ENCODE peak calls at places on chromosomes 7 and 10, in eight cellular contexts. N is neural progenitor cell, A is A549, H is fibroblast of lung, W is ovary, M is Peyer's patch, D is heart left ventricle, U is kidney. K is an unnamed sample.
A peak's percentile ranks its signal among the peaks of the same experiment; 100 is the strongest.

GRCh38 chr7:7478569-7478968 is 57.1 kb downstream of the COL28A1 start:
- DNase-seq in N (no peak), A (no peak), H (no peak), W (no peak), M (no peak), D (no peak), U (no peak), K (no peak)

GRCh38 chr10:35135861-35136260 is 9.2 kb downstream of the CREM start:
- DNase-seq in N (no peak), A (no peak), H (no peak), W (no peak), M (no peak), D (no peak), U (no peak), K (no peak)

GRCh38 chr7:110076194-110076593 is 1014.7 kb upstream of the LRRN3 start:
- DNase-seq in N (no peak), A (no peak), H (no peak), W (no peak), M (no peak), D (no peak), U (no peak), K (no peak)

GRCh38 chr10:61899045-61899444 is 2.5 kb upstream of the ARID5B start:
- DNase-seq in N (no peak), A (no peak), H (peak; percentile 61), W (no peak), M (no peak), D (no peak), U (no peak), K (no peak)

GRCh38 chr10:114489521-114490310 is 85.4 kb upstream of the AFAP1L2 start:
- DNase-seq in N (peak; percentile 75), A (peak; percentile 6), H (no peak), W (no peak), M (no peak), D (no peak), U (no peak), K (no peak)

GRCh38 chr10:99345350-99345749 is 16.2 kb downstream of the CNNM1 start:
- DNase-seq in N (no peak), A (peak; percentile 89), H (peak; percentile 27), W (no peak), M (no peak), D (no peak), U (no peak), K (no peak)

GRCh38 chr10:93337309-93337721 is 144.8 kb downstream of the MYOF start:
- DNase-seq in N (no peak), A (no peak), H (no peak), W (no peak), M (no peak), D (no peak), U (no peak), K (no peak)

GRCh38 chr10:122515588-122516231 is 44.8 kb upstream of the DMBT1 start:
- DNase-seq in N (no peak), A (no peak), H (no peak), W (no peak), M (no peak), D (peak; percentile 50), U (no peak), K (peak; percentile 39)

GRCh38 chr7:2399848-2400587 is 3.4 kb upstream of the CHST12 start:
- DNase-seq in N (no peak), A (peak; percentile 54), H (peak; percentile 94), W (peak; percentile 79), M (no peak), D (peak; percentile 82), U (peak; percentile 91), K (peak; percentile 72)

GRCh38 chr10:17779761-17780160 is 27.8 kb downstream of the TMEM236 start:
- DNase-seq in N (no peak), A (no peak), H (no peak), W (no peak), M (no peak), D (no peak), U (no peak), K (no peak)

GRCh38 chr10:101736666-101737065 is 39.2 kb downstream of the FGF8 start:
- DNase-seq in N (peak; percentile 61), A (no peak), H (no peak), W (no peak), M (no peak), D (no peak), U (no peak), K (no peak)

GRCh38 chr10:97355571-97355975 is 21.0 kb upstream of the FRAT2 start:
- DNase-seq in N (peak; percentile 64), A (no peak), H (no peak), W (no peak), M (no peak), D (no peak), U (no peak), K (no peak)

GRCh38 chr7:42414028-42414427 is 177.0 kb upstream of the GLI3 start:
- DNase-seq in N (no peak), A (no peak), H (no peak), W (no peak), M (no peak), D (no peak), U (no peak), K (no peak)

GRCh38 chr10:35739998-35740397 is 97.9 kb upstream of the FZD8 start:
- DNase-seq in N (no peak), A (no peak), H (no peak), W (no peak), M (no peak), D (no peak), U (no peak), K (no peak)

GRCh38 chr10:122521011-122521410 is 39.5 kb upstream of the DMBT1 start:
- DNase-seq in N (no peak), A (no peak), H (peak; percentile 39), W (no peak), M (no peak), D (no peak), U (no peak), K (no peak)

GRCh38 chr10:47123889-47124288 is 176.1 kb upstream of the GDF10 start:
- DNase-seq in N (no peak), A (no peak), H (no peak), W (no peak), M (no peak), D (no peak), U (no peak), K (no peak)

GRCh38 chr10:47121336-47121735 is 178.7 kb upstream of the GDF10 start:
- DNase-seq in N (no peak), A (no peak), H (no peak), W (no peak), M (no peak), D (no peak), U (no peak), K (no peak)

DNA sequence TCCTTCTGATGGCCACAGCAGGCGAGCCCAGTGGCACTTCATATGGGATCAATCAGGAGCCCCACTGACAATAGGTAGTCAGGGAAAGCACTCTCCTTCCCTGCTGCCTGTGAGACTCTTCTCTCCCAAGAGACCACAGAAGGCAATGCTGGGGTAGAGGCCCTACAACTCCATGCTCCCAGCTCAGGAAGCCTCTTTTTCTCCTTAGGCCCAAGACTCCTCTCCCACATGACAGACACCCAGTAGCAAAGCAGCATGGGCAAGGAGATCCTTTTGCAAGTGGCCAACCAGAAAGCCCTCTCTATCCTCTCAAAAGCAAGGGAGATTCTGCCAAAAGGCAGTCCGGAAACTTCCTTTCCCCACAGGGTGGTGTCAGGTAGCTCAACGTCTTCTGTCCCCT is 172.8 kb upstream of the GDF10 start:
- DNase-seq in N (no peak), A (no peak), H (no peak), W (no peak), M (no peak), D (no peak), U (no peak), K (no peak)
- H3K27ac ChIP-seq in N (no peak overlapping the region), A (no peak overlapping the region), H (no peak overlapping the region), W (no peak overlapping the region), M (no peak overlapping the region), D (no peak overlapping the region), U (no peak overlapping the region), K (no peak overlapping the region)

DNA sequence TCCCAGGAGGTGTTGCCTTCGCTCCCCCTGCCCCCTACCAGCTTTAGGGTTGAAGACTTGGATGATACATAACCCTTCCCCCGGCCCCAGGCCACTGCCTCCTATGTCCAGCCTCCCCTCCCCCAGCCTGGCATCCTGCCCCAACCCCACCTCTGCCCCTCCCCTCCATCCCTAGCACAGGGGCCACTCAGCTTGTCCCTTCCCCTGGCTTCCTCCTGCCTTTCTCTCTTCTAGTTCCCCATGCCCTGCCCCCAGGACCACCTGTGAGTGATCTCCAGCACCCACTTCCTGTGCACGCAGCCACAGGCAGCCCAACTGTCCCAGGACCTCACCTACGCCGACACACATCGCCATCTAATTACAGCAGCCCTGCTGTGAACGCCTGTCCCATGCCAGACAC is 82.3 kb upstream of the CHST15 start:
- DNase-seq in N (no peak), A (no peak), H (no peak), W (peak; percentile 24), M (no peak), D (no peak), U (no peak), K (no peak)
- TF ChIP-seq CTCF in N (no peak), A (no peak), H (no peak), W (no peak), M (no peak), D (no peak), U (no peak), K (no peak)

GRCh38 chr7:44540592-44541027 is 520 bp downstream of the NPC1L1 start:
- DNase-seq in N (no peak), A (no peak), H (no peak), W (no peak), M (no peak), D (no peak), U (no peak), K (no peak)

GRCh38 chr7:44538093-44538797 is 2.9 kb downstream of the NPC1L1 start:
- DNase-seq in N (no peak), A (no peak), H (no peak), W (no peak), M (no peak), D (no peak), U (no peak), K (no peak)

GRCh38 chr7:44537442-44537841 is 3.7 kb downstream of the NPC1L1 start:
- DNase-seq in N (no peak), A (no peak), H (no peak), W (no peak), M (no peak), D (no peak), U (no peak), K (no peak)

GRCh38 chr7:44539669-44540516 is 1.2 kb downstream of the NPC1L1 start:
- DNase-seq in N (no peak), A (no peak), H (no peak), W (no peak), M (no peak), D (no peak), U (no peak), K (no peak)

GRCh38 chr7:44538798-44539668 is 2.1 kb downstream of the NPC1L1 start:
- DNase-seq in N (no peak), A (no peak), H (no peak), W (no peak), M (no peak), D (no peak), U (no peak), K (no peak)
- H3K4me1 ChIP-seq in N (no peaks in the 10 kb centered on the region), A (peaks cover 14% of the 10 kb centered on the region), H (peaks cover 5% of the 10 kb centered on the region), W (no peaks in the 10 kb centered on the region), M (no peaks in the 10 kb centered on the region), D (no peaks in the 10 kb centered on the region), U (no peaks in the 10 kb centered on the region), K (no peaks in the 10 kb centered on the region)

DNA sequence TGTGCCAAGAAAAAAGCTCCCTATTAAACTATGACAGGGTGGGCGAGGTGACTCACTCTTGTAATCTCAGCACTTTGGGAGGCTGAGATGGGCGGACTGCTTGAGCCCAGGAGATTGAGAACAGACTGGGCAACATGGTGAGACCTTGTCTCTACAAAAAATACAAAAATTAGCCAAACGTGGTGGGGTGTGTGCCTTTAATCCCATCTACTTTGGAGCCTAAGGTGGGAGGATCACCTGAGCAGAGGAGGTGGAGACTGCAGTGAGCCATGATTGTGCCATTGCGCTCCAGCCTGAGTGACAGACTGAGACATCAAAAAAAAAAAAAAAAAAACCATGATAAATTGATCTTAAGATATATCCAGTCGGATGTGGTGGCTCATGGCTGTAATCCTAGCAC is 11.5 kb downstream of the POLR3A start:
- DNase-seq in N (no peak), A (no peak), H (no peak), W (no peak), M (no peak), D (no peak), U (no peak), K (no peak)
- H3K27ac ChIP-seq in N (no peak overlapping the region), A (no peak overlapping the region), H (no peak overlapping the region), W (no peak overlapping the region), M (no peak overlapping the region), D (no peak overlapping the region), U (no peak overlapping the region), K (no peak overlapping the region)